ENCODE peak calls at places on chromosomes 7 and 10, in eight cellular contexts. One of them, this sample, is unnamed.

GRCh38 chr7:45241339-45242109 is 83.9 kb downstream of the RAMP3 start:
- DNase-seq in A549: peak; percentile 15
- DNase-seq in stomach: no peak
- DNase-seq in ovary: no peak
- DNase-seq in HepG2: no peak
- DNase-seq in transverse colon: no peak
- DNase-seq in suprapubic skin: no peak
- DNase-seq in H1: no peak
- DNase-seq in this sample: no peak

GRCh38 chr10:84158061-84158460 is 15.5 kb upstream of the GPR15LG start:
- DNase-seq in A549: no peak
- DNase-seq in stomach: no peak
- DNase-seq in ovary: no peak
- DNase-seq in HepG2: no peak
- DNase-seq in transverse colon: no peak
- DNase-seq in suprapubic skin: no peak
- DNase-seq in H1: no peak
- DNase-seq in this sample: no peak

GRCh38 chr10:1195828-1196227 is 139.6 kb downstream of the WDR37 start:
- DNase-seq in A549: no peak
- DNase-seq in stomach: no peak
- DNase-seq in ovary: no peak
- DNase-seq in HepG2: no peak
- DNase-seq in transverse colon: no peak
- DNase-seq in suprapubic skin: peak; percentile 32
- DNase-seq in H1: no peak
- DNase-seq in this sample: no peak

GRCh38 chr10:69629897-69630650 is at the start of gene FAM241B:
- DNase-seq in A549: peak; percentile 70
- DNase-seq in stomach: peak; percentile 80
- DNase-seq in ovary: peak; percentile 57
- DNase-seq in HepG2: no peak
- DNase-seq in transverse colon: peak; percentile 84
- DNase-seq in suprapubic skin: no peak
- DNase-seq in H1: no peak
- DNase-seq in this sample: peak; percentile 17

GRCh38 chr7:40810274-40810673 is 675.5 kb downstream of the SUGCT start:
- DNase-seq in A549: no peak
- DNase-seq in stomach: no peak
- DNase-seq in ovary: no peak
- DNase-seq in HepG2: no peak
- DNase-seq in transverse colon: no peak
- DNase-seq in suprapubic skin: no peak
- DNase-seq in H1: no peak
- DNase-seq in this sample: no peak

GRCh38 chr7:20307119-20307518 is 23.6 kb upstream of the ITGB8 start:
- DNase-seq in A549: peak; percentile 55
- DNase-seq in stomach: no peak
- DNase-seq in ovary: no peak
- DNase-seq in HepG2: no peak
- DNase-seq in transverse colon: no peak
- DNase-seq in suprapubic skin: no peak
- DNase-seq in H1: no peak
- DNase-seq in this sample: no peak

GRCh38 chr10:63120554-63120953 is 12.6 kb upstream of the NRBF2 start:
- DNase-seq in A549: no peak
- DNase-seq in stomach: no peak
- DNase-seq in ovary: no peak
- DNase-seq in HepG2: no peak
- DNase-seq in transverse colon: no peak
- DNase-seq in suprapubic skin: no peak
- DNase-seq in H1: no peak
- DNase-seq in this sample: peak; percentile 14

GRCh38 chr10:61332506-61332905 is 120.7 kb downstream of the TMEM26 start:
- DNase-seq in A549: no peak
- DNase-seq in stomach: no peak
- DNase-seq in ovary: no peak
- DNase-seq in HepG2: no peak
- DNase-seq in transverse colon: no peak
- DNase-seq in suprapubic skin: no peak
- DNase-seq in H1: no peak
- DNase-seq in this sample: no peak

GRCh38 chr10:46091080-46091833 is 45.2 kb upstream of the MSMB start:
- DNase-seq in A549: no peak
- DNase-seq in stomach: no peak
- DNase-seq in ovary: no peak
- DNase-seq in HepG2: no peak
- DNase-seq in transverse colon: no peak
- DNase-seq in suprapubic skin: no peak
- DNase-seq in H1: no peak
- DNase-seq in this sample: no peak

GRCh38 chr10:108629843-108630242 is 1293.5 kb downstream of the XPNPEP1 start:
- DNase-seq in A549: no peak
- DNase-seq in stomach: no peak
- DNase-seq in ovary: no peak
- DNase-seq in HepG2: peak; percentile 1
- DNase-seq in transverse colon: no peak
- DNase-seq in suprapubic skin: no peak
- DNase-seq in H1: no peak
- DNase-seq in this sample: no peak

GRCh38 chr10:80484677-80485409 is 30.7 kb downstream of the TSPAN14 start:
- DNase-seq in A549: no peak
- DNase-seq in stomach: peak; percentile 3
- DNase-seq in ovary: no peak
- DNase-seq in HepG2: no peak
- DNase-seq in transverse colon: no peak
- DNase-seq in suprapubic skin: no peak
- DNase-seq in H1: no peak
- DNase-seq in this sample: no peak

GRCh38 chr7:4189151-4189570 is 492.9 kb upstream of the FOXK1 start:
- DNase-seq in A549: no peak
- DNase-seq in stomach: peak; percentile 77
- DNase-seq in ovary: peak; percentile 67
- DNase-seq in HepG2: no peak
- DNase-seq in transverse colon: peak; percentile 80
- DNase-seq in suprapubic skin: peak; percentile 83
- DNase-seq in H1: no peak
- DNase-seq in this sample: peak; percentile 41

GRCh38 chr7:6015917-6016652 is 7.0 kb downstream of the AIMP2 start:
- DNase-seq in A549: no peak
- DNase-seq in stomach: peak; percentile 78
- DNase-seq in ovary: peak; percentile 86
- DNase-seq in HepG2: no peak
- DNase-seq in transverse colon: peak; percentile 41
- DNase-seq in suprapubic skin: peak; percentile 76
- DNase-seq in H1: no peak
- DNase-seq in this sample: peak; percentile 70

GRCh38 chr10:71600856-71601255 is 118.7 kb downstream of the C10orf105 start:
- DNase-seq in A549: no peak
- DNase-seq in stomach: no peak
- DNase-seq in ovary: no peak
- DNase-seq in HepG2: no peak
- DNase-seq in transverse colon: no peak
- DNase-seq in suprapubic skin: no peak
- DNase-seq in H1: no peak
- DNase-seq in this sample: no peak

GRCh38 chr7:82266081-82266480 is 177.5 kb downstream of the CACNA2D1 start:
- DNase-seq in A549: no peak
- DNase-seq in stomach: no peak
- DNase-seq in ovary: no peak
- DNase-seq in HepG2: no peak
- DNase-seq in transverse colon: no peak
- DNase-seq in suprapubic skin: no peak
- DNase-seq in H1: no peak
- DNase-seq in this sample: no peak

GRCh38 chr7:35723011-35723410 is 28.1 kb upstream of the HERPUD2 start:
- DNase-seq in A549: peak; percentile 39
- DNase-seq in stomach: no peak
- DNase-seq in ovary: no peak
- DNase-seq in HepG2: no peak
- DNase-seq in transverse colon: no peak
- DNase-seq in suprapubic skin: no peak
- DNase-seq in H1: no peak
- DNase-seq in this sample: no peak

GRCh38 chr7:131538791-131539179 is 17.6 kb downstream of the PODXL start:
- DNase-seq in A549: no peak
- DNase-seq in stomach: no peak
- DNase-seq in ovary: no peak
- DNase-seq in HepG2: no peak
- DNase-seq in transverse colon: no peak
- DNase-seq in suprapubic skin: no peak
- DNase-seq in H1: no peak
- DNase-seq in this sample: no peak

GRCh38 chr7:33196194-33196593 is 66.8 kb downstream of the BBS9 start:
- DNase-seq in A549: no peak
- DNase-seq in stomach: no peak
- DNase-seq in ovary: no peak
- DNase-seq in HepG2: no peak
- DNase-seq in transverse colon: no peak
- DNase-seq in suprapubic skin: no peak
- DNase-seq in H1: no peak
- DNase-seq in this sample: no peak

GRCh38 chr7:149624006-149624405 is 126.4 kb upstream of the ZNF746 start:
- DNase-seq in A549: peak; percentile 22
- DNase-seq in stomach: peak; percentile 30
- DNase-seq in ovary: peak; percentile 12
- DNase-seq in HepG2: peak; percentile 26
- DNase-seq in transverse colon: peak; percentile 39
- DNase-seq in suprapubic skin: peak; percentile 66
- DNase-seq in H1: no peak
- DNase-seq in this sample: no peak

DNA sequence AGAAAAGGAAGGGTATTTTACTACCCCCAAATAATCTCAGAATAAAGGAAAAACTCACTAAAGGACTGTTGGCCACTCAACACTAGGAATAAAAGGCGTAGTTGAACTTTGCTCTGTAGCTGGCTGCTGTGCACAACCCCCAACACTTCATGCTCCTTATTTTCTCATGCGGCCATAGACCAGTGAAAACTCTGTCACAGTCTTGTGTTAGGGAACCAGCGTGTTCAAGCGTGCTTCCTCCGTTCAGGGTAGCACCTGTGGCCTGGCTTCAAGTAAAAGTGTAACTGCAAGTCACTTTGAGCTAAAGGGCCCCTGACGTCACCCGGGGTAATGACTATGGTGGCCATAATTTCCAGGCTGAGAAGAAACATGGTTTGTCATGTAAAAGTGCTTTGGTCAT is 27.0 kb downstream of the BLNK start:
- DNase-seq in A549: no peak
- DNase-seq in stomach: no peak
- DNase-seq in ovary: no peak
- DNase-seq in HepG2: no peak
- DNase-seq in transverse colon: peak; percentile 74
- DNase-seq in suprapubic skin: no peak
- DNase-seq in H1: no peak
- DNase-seq in this sample: no peak
- TF ChIP-seq POLR2A in A549: no peak
- TF ChIP-seq POLR2A in stomach: no peak
- TF ChIP-seq POLR2A in ovary: no peak
- TF ChIP-seq POLR2A in HepG2: no peak
- TF ChIP-seq POLR2A in transverse colon: no peak
- TF ChIP-seq POLR2A in suprapubic skin: no peak
- TF ChIP-seq POLR2A in H1: no peak
- TF ChIP-seq POLR2A in this sample: no peak

DNA sequence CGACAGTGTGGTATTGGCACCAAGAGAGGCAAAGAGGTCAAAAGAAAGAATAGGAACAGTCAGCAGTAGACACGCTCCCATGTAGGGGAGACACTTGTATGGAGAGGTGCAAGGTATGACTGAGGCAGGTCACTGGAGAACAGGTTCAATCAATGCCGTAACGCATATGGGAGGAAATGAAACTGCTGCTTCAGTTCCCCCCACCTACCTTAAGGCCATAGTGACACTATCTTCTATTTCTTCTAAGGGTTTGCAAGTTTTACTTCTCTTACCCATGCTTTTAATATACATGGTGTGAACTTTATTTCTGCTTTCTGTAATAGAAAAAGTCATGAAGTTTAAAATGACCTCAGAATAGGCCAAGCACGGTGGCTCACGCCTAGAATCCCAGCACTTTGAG is 5.5 kb upstream of the PITRM1 start:
- DNase-seq in A549: no peak
- DNase-seq in stomach: no peak
- DNase-seq in ovary: no peak
- DNase-seq in HepG2: no peak
- DNase-seq in transverse colon: no peak
- DNase-seq in suprapubic skin: no peak
- DNase-seq in H1: no peak
- DNase-seq in this sample: no peak
- TF ChIP-seq EP300 in A549: no peak
- TF ChIP-seq EP300 in stomach: no peak
- TF ChIP-seq EP300 in ovary: no peak
- TF ChIP-seq EP300 in HepG2: no peak
- TF ChIP-seq EP300 in transverse colon: no peak
- TF ChIP-seq EP300 in suprapubic skin: no peak
- TF ChIP-seq EP300 in H1: no peak
- TF ChIP-seq EP300 in this sample: no peak

GRCh38 chr10:24408365-24408764 is 199.4 kb downstream of the KIAA1217 start:
- DNase-seq in A549: no peak
- DNase-seq in stomach: no peak
- DNase-seq in ovary: no peak
- DNase-seq in HepG2: no peak
- DNase-seq in transverse colon: no peak
- DNase-seq in suprapubic skin: no peak
- DNase-seq in H1: no peak
- DNase-seq in this sample: no peak

GRCh38 chr10:24406809-24407483 is 198.0 kb downstream of the KIAA1217 start:
- DNase-seq in A549: no peak
- DNase-seq in stomach: no peak
- DNase-seq in ovary: no peak
- DNase-seq in HepG2: no peak
- DNase-seq in transverse colon: no peak
- DNase-seq in suprapubic skin: no peak
- DNase-seq in H1: no peak
- DNase-seq in this sample: no peak

DNA sequence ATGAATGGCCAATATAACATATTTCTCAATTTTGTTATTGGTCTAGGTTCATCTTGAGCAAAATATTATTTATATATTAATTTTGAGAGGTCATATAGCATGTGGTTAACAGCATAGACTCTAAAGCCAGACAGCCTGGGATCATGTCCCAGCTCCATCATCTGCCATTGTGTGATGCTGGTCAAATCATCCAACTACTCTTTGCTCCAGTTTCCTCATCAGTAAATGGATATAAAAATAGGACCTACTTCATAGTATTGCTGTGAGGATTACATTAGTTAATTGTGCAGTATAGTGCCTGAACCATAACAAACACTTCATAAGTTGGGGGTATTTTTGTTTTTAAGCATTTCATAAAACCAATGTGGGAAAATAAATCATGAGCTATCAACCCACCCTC is 199.0 kb downstream of the KIAA1217 start:
- DNase-seq in A549: no peak
- DNase-seq in stomach: no peak
- DNase-seq in ovary: no peak
- DNase-seq in HepG2: no peak
- DNase-seq in transverse colon: no peak
- DNase-seq in suprapubic skin: no peak
- DNase-seq in H1: no peak
- DNase-seq in this sample: no peak
- TF ChIP-seq POLR2A in A549: no peak
- TF ChIP-seq POLR2A in stomach: no peak
- TF ChIP-seq POLR2A in ovary: no peak
- TF ChIP-seq POLR2A in HepG2: no peak
- TF ChIP-seq POLR2A in transverse colon: no peak
- TF ChIP-seq POLR2A in suprapubic skin: no peak
- TF ChIP-seq POLR2A in H1: no peak
- TF ChIP-seq POLR2A in this sample: no peak

GRCh38 chr7:158933468-158934139 is 77.2 kb downstream of the DYNC2I1 start:
- DNase-seq in A549: no peak
- DNase-seq in stomach: no peak
- DNase-seq in ovary: no peak
- DNase-seq in HepG2: no peak
- DNase-seq in transverse colon: no peak
- DNase-seq in suprapubic skin: no peak
- DNase-seq in H1: no peak
- DNase-seq in this sample: no peak
- TF ChIP-seq EP300 in A549: no peak
- TF ChIP-seq EP300 in stomach: no peak
- TF ChIP-seq EP300 in ovary: no peak
- TF ChIP-seq EP300 in HepG2: no peak
- TF ChIP-seq EP300 in transverse colon: no peak
- TF ChIP-seq EP300 in suprapubic skin: no peak
- TF ChIP-seq EP300 in H1: no peak
- TF ChIP-seq EP300 in this sample: no peak

This sample was measured in tibial nerve.